ENCODE peak calls at places on chromosomes 6 and 20, in six cellular contexts. B, N, C, R, Z and P are unnamed samples.

GRCh38 chr6:161031721-161032495 is 40.3 kb downstream of the MAP3K4 start:
- DNase-seq in B (no peak), N (no peak), C (no peak), R (peak), Z (no peak), P (no peak)

GRCh38 chr6:62285612-62286469 is at the start of gene KHDRBS2:
- DNase-seq in B (peak), N (no peak), C (peak), R (no peak), Z (peak), P (no peak)

GRCh38 chr6:145247677-145248419 is 487.5 kb downstream of the EPM2A start:
- DNase-seq in B (no peak), N (no peak), C (no peak), R (peak), Z (no peak), P (no peak)

GRCh38 chr20:48584391-48585249 is 243.2 kb downstream of the PREX1 start:
- DNase-seq in B (no peak), N (no peak), C (no peak), R (no peak), Z (peak), P (no peak)

GRCh38 chr20:62366370-62367135 is 559 bp downstream of the LAMA5 start:
- DNase-seq in B (no peak), N (no peak), C (no peak), R (no peak), Z (peak), P (peak)

GRCh38 chr6:46255528-46255927 is 84.7 kb upstream of the ENPP5 start:
- DNase-seq in B (no peak), N (no peak), C (no peak), R (no peak), Z (no peak), P (no peak)

GRCh38 chr6:128499079-128499705 is 21.2 kb downstream of the PTPRK start:
- DNase-seq in B (no peak), N (no peak), C (no peak), R (no peak), Z (no peak), P (no peak)

GRCh38 chr6:84860493-84860892 is 96.1 kb upstream of the TBX18 start:
- DNase-seq in B (no peak), N (no peak), C (no peak), R (no peak), Z (no peak), P (no peak)

GRCh38 chr20:53819973-53820451 is 226.4 kb upstream of the ZNF217 start:
- DNase-seq in B (no peak), N (no peak), C (no peak), R (no peak), Z (no peak), P (no peak)

GRCh38 chr6:36035240-36035639 is 7.6 kb downstream of the MAPK14 start:
- DNase-seq in B (no peak), N (no peak), C (peak), R (no peak), Z (no peak), P (no peak)

GRCh38 chr20:38789503-38790209 is 15.8 kb upstream of the PPP1R16B start:
- DNase-seq in B (no peak), N (no peak), C (no peak), R (no peak), Z (no peak), P (peak)

GRCh38 chr20:63315240-63315981 is 22.4 kb downstream of the COL20A1 start:
- DNase-seq in B (no peak), N (no peak), C (no peak), R (no peak), Z (no peak), P (no peak)

GRCh38 chr6:9186148-9186547 is 750.8 kb upstream of the SLC35B3 start:
- DNase-seq in B (no peak), N (no peak), C (no peak), R (no peak), Z (no peak), P (no peak)

GRCh38 chr6:40484066-40484465 is 103.1 kb downstream of the LRFN2 start:
- DNase-seq in B (no peak), N (no peak), C (no peak), R (no peak), Z (no peak), P (no peak)

GRCh38 chr6:17725083-17725482 is 18.4 kb upstream of the NUP153 start:
- DNase-seq in B (peak), N (no peak), C (no peak), R (no peak), Z (peak), P (no peak)

GRCh38 chr6:130945401-130945919 is 117.6 kb downstream of the EPB41L2 start:
- DNase-seq in B (no peak), N (no peak), C (no peak), R (no peak), Z (no peak), P (no peak)

GRCh38 chr20:62895539-62895938 is 30.8 kb downstream of the DIDO1 start:
- DNase-seq in B (no peak), N (no peak), C (no peak), R (no peak), Z (no peak), P (no peak)

GRCh38 chr6:146149770-146150169 is 120.9 kb downstream of the GRM1 start:
- DNase-seq in B (no peak), N (no peak), C (no peak), R (no peak), Z (peak), P (no peak)

GRCh38 chr6:42300701-42301100 is 83.0 kb upstream of the MRPS10 start:
- DNase-seq in B (no peak), N (no peak), C (no peak), R (no peak), Z (no peak), P (peak)

GRCh38 chr6:24908555-24908954 is 27.2 kb downstream of the RIPOR2 start:
- DNase-seq in B (no peak), N (no peak), C (no peak), R (no peak), Z (no peak), P (no peak)

GRCh38 chr6:136114661-136115060 is 135.4 kb downstream of the MTFR2 start:
- DNase-seq in B (no peak), N (no peak), C (no peak), R (no peak), Z (peak), P (no peak)

GRCh38 chr6:11367638-11368199 is 135.3 kb upstream of the NEDD9 start:
- DNase-seq in B (no peak), N (no peak), C (no peak), R (no peak), Z (no peak), P (peak)

GRCh38 chr20:46970937-46971630 is 76.4 kb downstream of the EYA2 start:
- DNase-seq in B (peak), N (peak), C (peak), R (no peak), Z (no peak), P (peak)

GRCh38 chr6:170018422-170019258 is 267.2 kb downstream of the ERMARD start:
- DNase-seq in B (no peak), N (no peak), C (no peak), R (no peak), Z (no peak), P (no peak)

GRCh38 chr6:17002123-17002522 is 99.7 kb upstream of the STMND1 start:
- DNase-seq in B (no peak), N (no peak), C (no peak), R (no peak), Z (no peak), P (no peak)

GRCh38 chr6:111565316-111566221 is 40.1 kb downstream of the TRAF3IP2 start:
- DNase-seq in B (no peak), N (no peak), C (peak), R (no peak), Z (peak), P (no peak)

GRCh38 chr6:90100059-90100665 is 196.5 kb downstream of the BACH2 start:
- DNase-seq in B (no peak), N (no peak), C (no peak), R (no peak), Z (no peak), P (no peak)

GRCh38 chr20:63120286-63121090 is 95.4 kb downstream of the YTHDF1 start:
- DNase-seq in B (no peak), N (no peak), C (no peak), R (no peak), Z (no peak), P (no peak)

GRCh38 chr20:48377940-48378339 is 449.9 kb downstream of the PREX1 start:
- DNase-seq in B (no peak), N (no peak), C (no peak), R (no peak), Z (no peak), P (no peak)

GRCh38 chr20:59071224-59071623 is 28.6 kb upstream of the PRELID3B start:
- DNase-seq in B (no peak), N (no peak), C (peak), R (no peak), Z (no peak), P (no peak)

GRCh38 chr6:13586936-13587542 is 12.6 kb downstream of the SIRT5 start:
- DNase-seq in B (no peak), N (no peak), C (no peak), R (no peak), Z (no peak), P (no peak)

GRCh38 chr6:118963003-118963402 is 28.0 kb upstream of the MCM9 start:
- DNase-seq in B (no peak), N (no peak), C (no peak), R (no peak), Z (no peak), P (no peak)

GRCh38 chr6:69917834-69918233 is 51.5 kb downstream of the COL19A1 start:
- DNase-seq in B (no peak), N (no peak), C (peak), R (no peak), Z (no peak), P (peak)

GRCh38 chr6:6851059-6851658 is 256.6 kb upstream of the RREB1 start:
- DNase-seq in B (no peak), N (no peak), C (peak), R (peak), Z (peak), P (peak)

GRCh38 chr6:81241126-81241525 is 511.4 kb downstream of the TENT5A start:
- DNase-seq in B (no peak), N (no peak), C (no peak), R (no peak), Z (no peak), P (no peak)

GRCh38 chr20:37315293-37316110 is 26.0 kb downstream of the MANBAL start:
- DNase-seq in B (no peak), N (no peak), C (peak), R (peak), Z (no peak), P (no peak)